ENCODE peak calls at places on chromosomes 5 and 9, in nine cellular contexts. One of them, this sample, is unnamed.

GRCh38 chr5:53109041-53109435 is 519 bp downstream of the MOCS2 start:
- DNase-seq in OCI-LY7: peak; percentile 14
- DNase-seq in WERI-Rb-1: no peak
- DNase-seq in fibroblast of mammary gland: no peak
- DNase-seq in GM13976: no peak
- DNase-seq in B cell: no peak
- DNase-seq in prostate gland: peak; percentile 24
- DNase-seq in activated CD8-positive, alpha-beta T cell treated with anti-CD3 and anti-CD28 coated beads for 36 hours: no peak
- DNase-seq in neural crest cell: no peak
- DNase-seq in this sample: peak; percentile 16

GRCh38 chr9:132160802-132161742 is 786 bp upstream of the NTNG2 start:
- DNase-seq in OCI-LY7: peak; percentile 70
- DNase-seq in WERI-Rb-1: peak; percentile 95
- DNase-seq in fibroblast of mammary gland: peak; percentile 71
- DNase-seq in GM13976: peak; percentile 70
- DNase-seq in B cell: peak; percentile 75
- DNase-seq in prostate gland: no peak
- DNase-seq in activated CD8-positive, alpha-beta T cell treated with anti-CD3 and anti-CD28 coated beads for 36 hours: peak; percentile 86
- DNase-seq in neural crest cell: no peak
- DNase-seq in this sample: peak; percentile 67

GRCh38 chr9:129891519-129891918 is 56.3 kb downstream of the USP20 start:
- DNase-seq in OCI-LY7: no peak
- DNase-seq in WERI-Rb-1: no peak
- DNase-seq in fibroblast of mammary gland: no peak
- DNase-seq in GM13976: no peak
- DNase-seq in B cell: no peak
- DNase-seq in prostate gland: no peak
- DNase-seq in activated CD8-positive, alpha-beta T cell treated with anti-CD3 and anti-CD28 coated beads for 36 hours: peak; percentile 51
- DNase-seq in neural crest cell: no peak
- DNase-seq in this sample: no peak

GRCh38 chr5:74404574-74405310 is 235.8 kb downstream of the ENC1 start:
- DNase-seq in OCI-LY7: no peak
- DNase-seq in WERI-Rb-1: no peak
- DNase-seq in fibroblast of mammary gland: no peak
- DNase-seq in GM13976: no peak
- DNase-seq in B cell: no peak
- DNase-seq in prostate gland: no peak
- DNase-seq in activated CD8-positive, alpha-beta T cell treated with anti-CD3 and anti-CD28 coated beads for 36 hours: no peak
- DNase-seq in neural crest cell: no peak
- DNase-seq in this sample: no peak

GRCh38 chr9:96450613-96451544 is 910 bp downstream of the HABP4 start:
- DNase-seq in OCI-LY7: peak; percentile 25
- DNase-seq in WERI-Rb-1: peak; percentile 28
- DNase-seq in fibroblast of mammary gland: peak; percentile 35
- DNase-seq in GM13976: peak; percentile 49
- DNase-seq in B cell: peak; percentile 58
- DNase-seq in prostate gland: peak; percentile 12
- DNase-seq in activated CD8-positive, alpha-beta T cell treated with anti-CD3 and anti-CD28 coated beads for 36 hours: peak; percentile 55
- DNase-seq in neural crest cell: peak; percentile 26
- DNase-seq in this sample: peak; percentile 60

GRCh38 chr5:153209687-153210086 is 280.8 kb upstream of the GRIA1 start:
- DNase-seq in OCI-LY7: no peak
- DNase-seq in WERI-Rb-1: no peak
- DNase-seq in fibroblast of mammary gland: no peak
- DNase-seq in GM13976: no peak
- DNase-seq in B cell: no peak
- DNase-seq in prostate gland: no peak
- DNase-seq in activated CD8-positive, alpha-beta T cell treated with anti-CD3 and anti-CD28 coated beads for 36 hours: no peak
- DNase-seq in neural crest cell: no peak
- DNase-seq in this sample: no peak

GRCh38 chr5:134567651-134568338 is 42.3 kb downstream of the JADE2 start:
- DNase-seq in OCI-LY7: no peak
- DNase-seq in WERI-Rb-1: no peak
- DNase-seq in fibroblast of mammary gland: peak; percentile 95
- DNase-seq in GM13976: no peak
- DNase-seq in B cell: no peak
- DNase-seq in prostate gland: no peak
- DNase-seq in activated CD8-positive, alpha-beta T cell treated with anti-CD3 and anti-CD28 coated beads for 36 hours: no peak
- DNase-seq in neural crest cell: no peak
- DNase-seq in this sample: no peak

GRCh38 chr9:36991516-36992134 is 42.4 kb downstream of the PAX5 start:
- DNase-seq in OCI-LY7: peak; percentile 66
- DNase-seq in WERI-Rb-1: peak; percentile 61
- DNase-seq in fibroblast of mammary gland: peak; percentile 31
- DNase-seq in GM13976: no peak
- DNase-seq in B cell: no peak
- DNase-seq in prostate gland: no peak
- DNase-seq in activated CD8-positive, alpha-beta T cell treated with anti-CD3 and anti-CD28 coated beads for 36 hours: peak; percentile 64
- DNase-seq in neural crest cell: peak; percentile 40
- DNase-seq in this sample: peak; percentile 66

GRCh38 chr5:156824800-156825199 is 25.3 kb upstream of the PPP1R2B start:
- DNase-seq in OCI-LY7: peak; percentile 67
- DNase-seq in WERI-Rb-1: peak; percentile 16
- DNase-seq in fibroblast of mammary gland: peak; percentile 59
- DNase-seq in GM13976: no peak
- DNase-seq in B cell: no peak
- DNase-seq in prostate gland: peak; percentile 30
- DNase-seq in activated CD8-positive, alpha-beta T cell treated with anti-CD3 and anti-CD28 coated beads for 36 hours: no peak
- DNase-seq in neural crest cell: no peak
- DNase-seq in this sample: no peak

GRCh38 chr9:133370680-133371079 is 5.2 kb downstream of the SURF4 start:
- DNase-seq in OCI-LY7: no peak
- DNase-seq in WERI-Rb-1: no peak
- DNase-seq in fibroblast of mammary gland: no peak
- DNase-seq in GM13976: no peak
- DNase-seq in B cell: no peak
- DNase-seq in prostate gland: no peak
- DNase-seq in activated CD8-positive, alpha-beta T cell treated with anti-CD3 and anti-CD28 coated beads for 36 hours: peak; percentile 81
- DNase-seq in neural crest cell: no peak
- DNase-seq in this sample: no peak

GRCh38 chr9:97767891-97768290 is 70.8 kb upstream of the XPA start:
- DNase-seq in OCI-LY7: no peak
- DNase-seq in WERI-Rb-1: no peak
- DNase-seq in fibroblast of mammary gland: no peak
- DNase-seq in GM13976: no peak
- DNase-seq in B cell: no peak
- DNase-seq in prostate gland: no peak
- DNase-seq in activated CD8-positive, alpha-beta T cell treated with anti-CD3 and anti-CD28 coated beads for 36 hours: no peak
- DNase-seq in neural crest cell: no peak
- DNase-seq in this sample: no peak

GRCh38 chr5:109857405-109858031 is 167.8 kb downstream of the MAN2A1 start:
- DNase-seq in OCI-LY7: no peak
- DNase-seq in WERI-Rb-1: no peak
- DNase-seq in fibroblast of mammary gland: no peak
- DNase-seq in GM13976: no peak
- DNase-seq in B cell: no peak
- DNase-seq in prostate gland: no peak
- DNase-seq in activated CD8-positive, alpha-beta T cell treated with anti-CD3 and anti-CD28 coated beads for 36 hours: peak; percentile 39
- DNase-seq in neural crest cell: no peak
- DNase-seq in this sample: no peak

GRCh38 chr5:32173394-32174010 is 617 bp downstream of the GOLPH3 start:
- DNase-seq in OCI-LY7: peak; percentile 66
- DNase-seq in WERI-Rb-1: peak; percentile 59
- DNase-seq in fibroblast of mammary gland: peak; percentile 59
- DNase-seq in GM13976: peak; percentile 63
- DNase-seq in B cell: peak; percentile 74
- DNase-seq in prostate gland: peak; percentile 43
- DNase-seq in activated CD8-positive, alpha-beta T cell treated with anti-CD3 and anti-CD28 coated beads for 36 hours: peak; percentile 65
- DNase-seq in neural crest cell: peak; percentile 12
- DNase-seq in this sample: peak; percentile 70

GRCh38 chr9:34139477-34140146 is 13.1 kb upstream of the DCAF12 start:
- DNase-seq in OCI-LY7: peak; percentile 54
- DNase-seq in WERI-Rb-1: no peak
- DNase-seq in fibroblast of mammary gland: peak; percentile 87
- DNase-seq in GM13976: no peak
- DNase-seq in B cell: no peak
- DNase-seq in prostate gland: no peak
- DNase-seq in activated CD8-positive, alpha-beta T cell treated with anti-CD3 and anti-CD28 coated beads for 36 hours: peak; percentile 4
- DNase-seq in neural crest cell: no peak
- DNase-seq in this sample: no peak

DNA sequence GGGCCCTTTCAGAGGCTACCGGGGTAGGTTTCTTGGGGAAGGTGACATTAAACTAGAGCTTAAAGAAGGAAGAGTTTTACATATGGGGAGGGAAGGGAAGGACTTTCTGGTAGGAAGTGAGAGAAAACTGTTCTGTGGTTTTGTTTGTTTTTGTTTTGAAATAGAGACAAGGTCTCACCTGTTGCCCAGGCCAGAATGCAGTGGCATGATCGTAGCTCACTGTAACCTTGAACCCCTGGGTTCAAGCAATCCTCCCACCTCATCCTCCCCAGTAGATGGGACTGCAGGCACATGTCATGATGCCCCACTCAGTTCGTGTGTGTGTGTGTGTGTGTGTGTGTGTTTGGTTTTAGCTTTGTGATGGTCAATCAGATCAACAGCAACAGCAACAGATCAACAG is 37.4 kb upstream of the CNOT6 start:
- DNase-seq in OCI-LY7: no peak
- DNase-seq in WERI-Rb-1: no peak
- DNase-seq in fibroblast of mammary gland: no peak
- DNase-seq in GM13976: no peak
- DNase-seq in B cell: no peak
- DNase-seq in prostate gland: no peak
- DNase-seq in activated CD8-positive, alpha-beta T cell treated with anti-CD3 and anti-CD28 coated beads for 36 hours: no peak
- DNase-seq in neural crest cell: no peak
- DNase-seq in this sample: no peak
- TF ChIP-seq CTCF in OCI-LY7: no peak
- TF ChIP-seq CTCF in WERI-Rb-1: no peak
- TF ChIP-seq CTCF in fibroblast of mammary gland: no peak
- TF ChIP-seq CTCF in GM13976: no peak
- TF ChIP-seq CTCF in B cell: no peak
- TF ChIP-seq CTCF in prostate gland: no peak
- TF ChIP-seq CTCF in activated CD8-positive, alpha-beta T cell treated with anti-CD3 and anti-CD28 coated beads for 36 hours: no peak
- TF ChIP-seq CTCF in neural crest cell: no peak
- TF ChIP-seq CTCF in this sample: no peak

DNA sequence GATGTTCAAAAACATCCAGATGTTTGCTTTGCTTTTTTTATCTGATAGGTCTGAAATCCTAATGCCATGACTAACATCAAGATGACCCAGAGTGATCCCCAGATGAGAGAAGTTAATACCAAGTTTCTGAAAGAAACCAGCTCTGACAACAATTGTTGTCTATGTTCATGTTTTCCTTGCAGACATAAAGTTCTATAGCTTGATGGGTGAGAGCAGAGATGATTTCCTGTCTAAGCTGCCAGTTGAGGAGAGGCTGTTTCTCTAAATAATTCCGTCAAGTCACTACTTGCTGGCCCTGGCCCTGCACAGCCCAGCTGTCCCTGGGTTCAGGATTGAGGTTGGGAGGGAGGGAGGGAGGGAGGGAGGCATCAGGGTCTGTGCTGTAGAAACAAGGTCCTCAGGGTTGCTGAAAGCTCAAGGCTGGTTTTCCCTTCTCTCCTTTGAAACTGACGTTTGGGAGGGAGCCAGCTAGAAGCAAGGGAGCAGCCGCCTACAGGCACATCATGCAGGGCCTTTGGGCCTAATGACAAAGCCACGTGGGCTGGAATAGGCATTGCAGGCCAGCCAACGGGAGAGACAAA is 3.9 kb downstream of the SPARC start:
- DNase-seq in OCI-LY7: no peak
- DNase-seq in WERI-Rb-1: peak; percentile 51
- DNase-seq in fibroblast of mammary gland: peak; percentile 70
- DNase-seq in GM13976: no peak
- DNase-seq in B cell: no peak
- DNase-seq in prostate gland: no peak
- DNase-seq in activated CD8-positive, alpha-beta T cell treated with anti-CD3 and anti-CD28 coated beads for 36 hours: no peak
- DNase-seq in neural crest cell: no peak
- DNase-seq in this sample: no peak
- TF ChIP-seq CTCF in OCI-LY7: no peak
- TF ChIP-seq CTCF in WERI-Rb-1: no peak
- TF ChIP-seq CTCF in fibroblast of mammary gland: no peak
- TF ChIP-seq CTCF in GM13976: no peak
- TF ChIP-seq CTCF in B cell: no peak
- TF ChIP-seq CTCF in prostate gland: no peak
- TF ChIP-seq CTCF in activated CD8-positive, alpha-beta T cell treated with anti-CD3 and anti-CD28 coated beads for 36 hours: no peak
- TF ChIP-seq CTCF in neural crest cell: no peak
- TF ChIP-seq CTCF in this sample: no peak

DNA sequence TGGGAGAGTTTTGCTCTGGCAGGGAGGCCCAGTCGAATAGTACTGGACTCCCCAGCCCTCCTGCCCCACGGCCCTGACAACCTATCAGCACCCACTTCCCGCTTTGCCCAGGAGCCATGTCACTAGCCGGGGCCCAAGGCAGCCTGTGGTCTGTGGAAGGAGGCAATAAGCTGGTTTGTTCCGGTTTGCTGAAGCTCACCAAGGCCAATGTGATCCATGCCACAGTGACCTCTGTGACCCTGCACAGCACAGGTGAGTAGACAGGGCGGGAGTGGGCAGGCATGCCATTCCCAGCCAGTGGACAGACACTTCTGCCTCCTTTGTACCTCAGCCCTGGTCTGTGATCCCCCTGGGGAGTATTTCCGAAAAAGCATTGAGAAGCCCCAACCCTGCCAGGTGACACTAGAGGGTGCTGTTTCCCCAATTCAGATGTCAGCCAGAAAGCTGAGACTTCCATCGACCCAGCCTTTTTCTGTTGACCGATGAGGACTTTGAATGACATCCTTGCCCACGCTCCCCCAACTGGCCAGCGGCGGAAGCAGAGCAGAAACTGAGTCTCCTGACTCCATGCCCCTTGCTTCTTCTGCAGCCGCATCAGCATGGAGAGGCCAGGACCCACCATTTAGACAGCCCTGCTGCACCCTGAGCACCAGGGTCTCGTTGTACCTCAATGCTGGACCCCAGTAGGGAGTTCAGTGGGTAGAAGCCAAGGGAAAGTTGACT is 9.6 kb downstream of the PCYOX1L start:
- DNase-seq in OCI-LY7: peak; percentile 69
- DNase-seq in WERI-Rb-1: peak; percentile 86
- DNase-seq in fibroblast of mammary gland: peak; percentile 69
- DNase-seq in GM13976: peak; percentile 85
- DNase-seq in B cell: peak; percentile 72
- DNase-seq in prostate gland: peak; percentile 52
- DNase-seq in activated CD8-positive, alpha-beta T cell treated with anti-CD3 and anti-CD28 coated beads for 36 hours: peak; percentile 73
- DNase-seq in neural crest cell: peak; percentile 77
- DNase-seq in this sample: peak; percentile 86
- TF ChIP-seq CTCF in OCI-LY7: peak; percentile 92
- TF ChIP-seq CTCF in WERI-Rb-1: peak; percentile 92
- TF ChIP-seq CTCF in fibroblast of mammary gland: peak; percentile 91
- TF ChIP-seq CTCF in GM13976: peak; percentile 74
- TF ChIP-seq CTCF in B cell: peak; percentile 76
- TF ChIP-seq CTCF in prostate gland: peak; percentile 75
- TF ChIP-seq CTCF in activated CD8-positive, alpha-beta T cell treated with anti-CD3 and anti-CD28 coated beads for 36 hours: peak; percentile 74
- TF ChIP-seq CTCF in neural crest cell: peak; percentile 87
- TF ChIP-seq CTCF in this sample: peak; percentile 84

DNA sequence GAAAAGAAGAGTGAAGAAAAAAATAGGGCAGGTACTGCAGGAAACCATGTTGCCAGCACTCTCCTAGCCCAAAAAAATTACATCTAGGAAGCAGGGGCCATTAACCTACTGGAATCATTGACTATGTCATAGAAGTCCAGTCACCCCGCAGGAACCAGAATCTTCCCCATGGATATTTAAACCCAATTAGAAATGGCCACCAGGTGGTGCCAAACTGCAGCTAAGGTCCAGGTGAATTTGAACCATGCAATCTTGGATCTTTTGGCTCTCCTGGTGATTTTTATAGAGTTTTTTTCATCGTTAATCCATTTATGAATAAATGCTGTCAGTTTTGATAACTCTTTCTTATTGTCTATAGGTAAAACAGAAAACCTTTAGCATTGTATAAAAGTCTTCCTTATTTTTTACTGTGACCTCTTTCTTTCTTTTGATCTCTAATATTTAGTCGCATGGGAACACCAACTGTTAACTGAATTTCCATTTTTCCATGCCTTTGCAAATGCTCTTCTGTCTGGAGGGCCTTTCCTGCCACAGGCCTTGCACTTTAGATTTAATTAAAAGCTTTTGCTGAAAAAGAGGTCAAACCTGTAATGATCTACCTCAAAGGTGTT is 147.5 kb upstream of the FGF10 start:
- DNase-seq in OCI-LY7: peak; percentile 31
- DNase-seq in WERI-Rb-1: peak; percentile 50
- DNase-seq in fibroblast of mammary gland: peak; percentile 78
- DNase-seq in GM13976: peak; percentile 32
- DNase-seq in B cell: no peak
- DNase-seq in prostate gland: no peak
- DNase-seq in activated CD8-positive, alpha-beta T cell treated with anti-CD3 and anti-CD28 coated beads for 36 hours: peak; percentile 25
- DNase-seq in neural crest cell: peak; percentile 25
- DNase-seq in this sample: peak; percentile 27
- TF ChIP-seq CTCF in OCI-LY7: peak; percentile 90
- TF ChIP-seq CTCF in WERI-Rb-1: peak; percentile 52
- TF ChIP-seq CTCF in fibroblast of mammary gland: peak; percentile 83
- TF ChIP-seq CTCF in GM13976: peak; percentile 48
- TF ChIP-seq CTCF in B cell: peak; percentile 58
- TF ChIP-seq CTCF in prostate gland: no peak
- TF ChIP-seq CTCF in activated CD8-positive, alpha-beta T cell treated with anti-CD3 and anti-CD28 coated beads for 36 hours: peak; percentile 71
- TF ChIP-seq CTCF in neural crest cell: peak; percentile 81
- TF ChIP-seq CTCF in this sample: peak; percentile 70

This sample was measured in GM13977.